ENCODE peak calls at places on chromosome 21, in five cellular contexts. B is ELF-1, A is omental fat pad, T is cardiac septum, M is cardiac fibroblast. P is an unnamed sample.

GRCh38 chr21:34726627-34727337 is 58.0 kb downstream of the CLIC6 start:
- DNase-seq in B (no peak), A (no peak), T (no peak), M (no peak), P (no peak)

GRCh38 chr21:29684106-29684505 is 255.7 kb downstream of the GRIK1 start:
- DNase-seq in B (no peak), A (no peak), T (no peak), M (no peak), P (no peak)

GRCh38 chr21:15514073-15514946 is 215.5 kb upstream of the USP25 start:
- DNase-seq in B (no peak), A (no peak), T (no peak), M (no peak), P (no peak)

GRCh38 chr21:15848632-15849031 is 118.8 kb downstream of the USP25 start:
- DNase-seq in B (no peak), A (no peak), T (no peak), M (no peak), P (no peak)

GRCh38 chr21:9839011-9839661 is 682.2 kb upstream of the TPTE start:
- DNase-seq in B (no peak), A (no peak), T (no peak), M (no peak), P (peak)

GRCh38 chr21:45018131-45019075 is 56.0 kb upstream of the ADARB1 start:
- DNase-seq in B (no peak), A (no peak), T (peak), M (no peak), P (no peak)

GRCh38 chr21:45352621-45353125 is 52.3 kb upstream of the COL18A1 start:
- DNase-seq in B (peak), A (no peak), T (no peak), M (no peak), P (no peak)

GRCh38 chr21:36499578-36500471 is 19.9 kb upstream of the CLDN14 start:
- DNase-seq in B (peak), A (no peak), T (no peak), M (peak), P (no peak)

GRCh38 chr21:43771698-43772367 is 4.3 kb downstream of the CSTB start:
- DNase-seq in B (no peak), A (no peak), T (no peak), M (no peak), P (no peak)